ENCODE peak calls at places on chromosomes 12 and 14, in nine cellular contexts. M is GM10248; K is A549; O is T1000; R is pancreas; F is endodermal cell; I is stimulated activated effector memory CD8-positive, alpha-beta T cell treated with anti-CD3 and anti-CD28 coated beads, Interleukin-12 subunit alpha, Interleukin-12 subunit beta, amount 100 ng/mL, for 72 hours; U is GM19239; J is iPS-NIHi11. A is an unnamed sample.

GRCh38 chr12:21337959-21338704 is 3.4 kb upstream of the SLCO1A2 start:
- DNase-seq in I (no peak), M (no peak), F (no peak), U (no peak), O (no peak), R (no peak), K (no peak), J (no peak), A (no peak)

GRCh38 chr12:87425942-87426554 is 603.2 kb downstream of the C12orf50 start:
- DNase-seq in J (no peak), O (no peak), M (no peak), U (no peak), R (no peak), I (no peak), F (no peak), K (peak; percentile 72), A (no peak)

GRCh38 chr14:30558675-30559555 is at the start of gene G2E3:
- DNase-seq in U (peak; percentile 75), J (peak; percentile 91), O (peak; percentile 63), I (peak; percentile 93), F (peak; percentile 95), R (peak; percentile 94), K (peak; percentile 89), M (peak; percentile 94), A (peak; percentile 51)

GRCh38 chr14:92473261-92473946 is 40.2 kb upstream of the RIN3 start:
- DNase-seq in I (no peak), U (no peak), K (peak; percentile 61), J (peak; percentile 2), M (no peak), R (no peak), O (peak; percentile 58), F (peak; percentile 39), A (no peak)

GRCh38 chr12:51941011-51941561 is 10.4 kb upstream of the ACVR1B start:
- DNase-seq in U (no peak), K (no peak), M (no peak), J (peak; percentile 39), I (no peak), R (no peak), F (peak; percentile 47), O (no peak), A (no peak)

GRCh38 chr12:2137707-2138106 is 84.9 kb downstream of the CACNA1C start:
- DNase-seq in K (no peak), O (no peak), U (no peak), F (no peak), I (no peak), J (no peak), R (no peak), M (no peak), A (no peak)

GRCh38 chr12:56337753-56338221 is 897 bp upstream of the IL23A start:
- DNase-seq in O (no peak), K (no peak), R (peak; percentile 13), I (no peak), M (no peak), U (no peak), J (no peak), F (no peak), A (no peak)

GRCh38 chr14:102748806-102749205 is 28.4 kb upstream of the TRAF3 start:
- DNase-seq in R (no peak), U (no peak), K (no peak), M (no peak), O (no peak), J (no peak), I (no peak), F (no peak), A (no peak)

GRCh38 chr14:64755661-64756265 is 51.5 kb downstream of the PLEKHG3 start:
- DNase-seq in K (no peak), F (no peak), U (no peak), M (no peak), O (no peak), J (no peak), I (no peak), R (no peak), A (no peak)

GRCh38 chr14:24232645-24233537 is at the start of gene GMPR2:
- DNase-seq in J (peak; percentile 73), O (no peak), F (peak; percentile 94), R (no peak), K (no peak), U (no peak), I (no peak), M (peak; percentile 70), A (no peak)

GRCh38 chr12:92608418-92609091 is 94.2 kb upstream of the PLEKHG7 start:
- DNase-seq in O (peak; percentile 72), J (peak; percentile 31), I (no peak), M (no peak), U (no peak), K (peak; percentile 76), R (no peak), F (no peak), A (no peak)

GRCh38 chr12:71517145-71517846 is 77.7 kb downstream of the LGR5 start:
- DNase-seq in M (no peak), R (no peak), I (no peak), J (no peak), K (no peak), U (no peak), O (no peak), F (no peak), A (no peak)

GRCh38 chr14:55782166-55782565 is 202.2 kb downstream of the KTN1 start:
- DNase-seq in K (no peak), U (no peak), O (no peak), F (no peak), R (no peak), J (no peak), M (no peak), I (no peak), A (no peak)

GRCh38 chr12:88057994-88058718 is 29.0 kb upstream of the C12orf50 start:
- DNase-seq in J (no peak), U (no peak), M (no peak), F (no peak), I (no peak), R (no peak), O (no peak), K (no peak), A (no peak)

GRCh38 chr14:58128416-58128815 is 23.6 kb downstream of the ARMH4 start:
- DNase-seq in O (no peak), K (no peak), J (no peak), M (no peak), R (no peak), F (no peak), I (no peak), U (no peak), A (no peak)

GRCh38 chr12:34299802-34300193 is 277.5 kb downstream of the ALG10 start:
- DNase-seq in M (no peak), J (no peak), O (no peak), R (no peak), K (no peak), U (no peak), F (no peak), I (no peak), A (no peak)

GRCh38 chr14:63867926-63868921 is 15.4 kb downstream of the SYNE2 start:
- DNase-seq in U (no peak), I (no peak), M (no peak), O (no peak), K (no peak), F (no peak), R (no peak), J (no peak), A (no peak)

GRCh38 chr14:104373855-104374717 is 205.5 kb upstream of the C14orf180 start:
- DNase-seq in I (no peak), R (peak; percentile 37), O (no peak), K (no peak), M (no peak), J (no peak), U (no peak), F (no peak), A (no peak)

GRCh38 chr14:51573607-51574006 is 78.1 kb upstream of the FRMD6 start:
- DNase-seq in R (no peak), K (no peak), J (no peak), O (no peak), M (no peak), I (no peak), F (no peak), U (no peak), A (no peak)

GRCh38 chr12:131473261-131473660 is 237.6 kb upstream of the SFSWAP start:
- DNase-seq in J (no peak), I (no peak), R (no peak), O (no peak), M (no peak), U (no peak), F (peak; percentile 40), K (no peak), A (no peak)

A was measured in HFF-Myc.